ENCODE peak calls at places on chromosomes 7 and 10, in six cellular contexts. One of them, this sample, is unnamed.

GRCh38 chr7:75743455-75743859 is 4.7 kb upstream of the HIP1 start:
- DNase-seq in lung: no peak
- DNase-seq in transverse colon: peak; percentile 17
- DNase-seq in tibial artery: no peak
- DNase-seq in uterus: peak; percentile 21
- DNase-seq in OCI-LY7: no peak
- DNase-seq in this sample: no peak

GRCh38 chr10:82942572-82943091 is 1067.6 kb downstream of the NRG3 start:
- DNase-seq in lung: peak; percentile 46
- DNase-seq in OCI-LY7: no peak
- DNase-seq in transverse colon: no peak
- DNase-seq in uterus: no peak
- DNase-seq in tibial artery: peak; percentile 29
- DNase-seq in this sample: no peak

GRCh38 chr7:94656925-94657731 is 1.2 kb upstream of the SGCE start:
- DNase-seq in OCI-LY7: peak; percentile 72
- DNase-seq in lung: no peak
- DNase-seq in transverse colon: no peak
- DNase-seq in uterus: no peak
- DNase-seq in tibial artery: no peak
- DNase-seq in this sample: no peak

GRCh38 chr10:16297652-16298051 is 139.2 kb upstream of the PTER start:
- DNase-seq in uterus: no peak
- DNase-seq in OCI-LY7: no peak
- DNase-seq in tibial artery: no peak
- DNase-seq in lung: no peak
- DNase-seq in transverse colon: no peak
- DNase-seq in this sample: no peak

GRCh38 chr10:20709708-20710107 is 187.4 kb downstream of the NEBL start:
- DNase-seq in lung: no peak
- DNase-seq in uterus: no peak
- DNase-seq in tibial artery: no peak
- DNase-seq in transverse colon: no peak
- DNase-seq in OCI-LY7: no peak
- DNase-seq in this sample: no peak

GRCh38 chr7:70660154-70660818 is 471.7 kb upstream of the GALNT17 start:
- DNase-seq in lung: no peak
- DNase-seq in uterus: no peak
- DNase-seq in OCI-LY7: no peak
- DNase-seq in tibial artery: no peak
- DNase-seq in transverse colon: peak; percentile 29
- DNase-seq in this sample: no peak

GRCh38 chr10:92131271-92131820 is 159.5 kb downstream of the CPEB3 start:
- DNase-seq in uterus: no peak
- DNase-seq in lung: no peak
- DNase-seq in OCI-LY7: no peak
- DNase-seq in transverse colon: no peak
- DNase-seq in tibial artery: no peak
- DNase-seq in this sample: no peak

GRCh38 chr10:21705142-21705827 is 171.3 kb downstream of the MLLT10 start:
- DNase-seq in uterus: no peak
- DNase-seq in transverse colon: no peak
- DNase-seq in lung: no peak
- DNase-seq in tibial artery: no peak
- DNase-seq in OCI-LY7: no peak
- DNase-seq in this sample: no peak

GRCh38 chr10:57754803-57755202 is 512.9 kb downstream of the IPMK start:
- DNase-seq in transverse colon: no peak
- DNase-seq in tibial artery: no peak
- DNase-seq in OCI-LY7: no peak
- DNase-seq in lung: no peak
- DNase-seq in uterus: no peak
- DNase-seq in this sample: no peak

GRCh38 chr10:21172774-21173432 is 275.8 kb upstream of the NEBL start:
- DNase-seq in uterus: no peak
- DNase-seq in tibial artery: no peak
- DNase-seq in transverse colon: peak; percentile 17
- DNase-seq in OCI-LY7: no peak
- DNase-seq in lung: no peak
- DNase-seq in this sample: no peak

GRCh38 chr10:79318369-79318768 is 28.9 kb upstream of the PPIF start:
- DNase-seq in transverse colon: no peak
- DNase-seq in lung: no peak
- DNase-seq in tibial artery: no peak
- DNase-seq in uterus: no peak
- DNase-seq in OCI-LY7: no peak
- DNase-seq in this sample: no peak

GRCh38 chr10:71239131-71239915 is 27.0 kb downstream of the UNC5B start:
- DNase-seq in tibial artery: no peak
- DNase-seq in lung: no peak
- DNase-seq in uterus: no peak
- DNase-seq in OCI-LY7: no peak
- DNase-seq in transverse colon: no peak
- DNase-seq in this sample: no peak

GRCh38 chr7:101701153-101701794 is 72.2 kb upstream of the MYL10 start:
- DNase-seq in uterus: no peak
- DNase-seq in lung: no peak
- DNase-seq in OCI-LY7: no peak
- DNase-seq in tibial artery: no peak
- DNase-seq in transverse colon: peak; percentile 56
- DNase-seq in this sample: no peak

GRCh38 chr7:33155811-33156210 is 26.4 kb downstream of the BBS9 start:
- DNase-seq in OCI-LY7: no peak
- DNase-seq in transverse colon: no peak
- DNase-seq in uterus: no peak
- DNase-seq in lung: no peak
- DNase-seq in tibial artery: no peak
- DNase-seq in this sample: no peak

GRCh38 chr10:31171402-31172120 is 139.9 kb upstream of the ZNF438 start:
- DNase-seq in OCI-LY7: no peak
- DNase-seq in transverse colon: no peak
- DNase-seq in uterus: no peak
- DNase-seq in tibial artery: no peak
- DNase-seq in lung: no peak
- DNase-seq in this sample: no peak

GRCh38 chr7:100213672-100214071 is 6.1 kb upstream of the PVRIG start:
- DNase-seq in lung: no peak
- DNase-seq in tibial artery: no peak
- DNase-seq in transverse colon: no peak
- DNase-seq in uterus: no peak
- DNase-seq in OCI-LY7: no peak
- DNase-seq in this sample: no peak

DNA sequence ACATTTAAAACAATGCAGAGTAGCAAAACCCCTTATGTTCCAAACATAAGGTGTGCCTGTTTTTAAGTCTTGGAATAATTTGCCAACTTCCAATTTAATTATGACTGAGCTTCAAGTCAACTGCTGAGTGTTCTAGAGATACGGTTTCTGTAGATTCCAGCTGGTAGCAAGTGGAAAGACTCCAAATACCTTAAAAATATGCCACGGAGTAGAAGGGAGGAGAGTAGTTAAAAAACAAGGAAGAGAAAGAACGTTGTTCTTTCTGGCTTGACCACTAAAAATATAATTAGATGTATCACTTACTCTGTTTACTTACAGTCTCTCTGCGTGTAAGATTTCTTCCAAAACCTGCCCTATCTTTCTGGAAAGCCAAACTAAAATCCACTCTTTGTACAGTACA is 24.5 kb upstream of the ABLIM1 start:
- DNase-seq in OCI-LY7: no peak
- DNase-seq in transverse colon: no peak
- DNase-seq in lung: no peak
- DNase-seq in uterus: no peak
- DNase-seq in tibial artery: no peak
- DNase-seq in this sample: no peak
- H3K4me3 ChIP-seq in OCI-LY7: no peak overlapping the region
- H3K4me3 ChIP-seq in transverse colon: no peak overlapping the region
- H3K4me3 ChIP-seq in lung: no peak overlapping the region
- H3K4me3 ChIP-seq in uterus: no peak overlapping the region
- H3K4me3 ChIP-seq in tibial artery: peak overlapping the region; percentile 21
- H3K4me3 ChIP-seq in this sample: no peak overlapping the region

GRCh38 chr10:130074639-130075038 is 36.0 kb downstream of the C10orf143 start:
- DNase-seq in tibial artery: no peak
- DNase-seq in uterus: no peak
- DNase-seq in lung: no peak
- DNase-seq in OCI-LY7: no peak
- DNase-seq in transverse colon: no peak
- DNase-seq in this sample: no peak

GRCh38 chr10:130076681-130077080 is 33.9 kb downstream of the C10orf143 start:
- DNase-seq in lung: no peak
- DNase-seq in transverse colon: no peak
- DNase-seq in uterus: no peak
- DNase-seq in OCI-LY7: no peak
- DNase-seq in tibial artery: no peak
- DNase-seq in this sample: no peak

GRCh38 chr10:130079614-130080460 is 30.8 kb downstream of the C10orf143 start:
- DNase-seq in uterus: no peak
- DNase-seq in OCI-LY7: no peak
- DNase-seq in transverse colon: no peak
- DNase-seq in lung: no peak
- DNase-seq in tibial artery: no peak
- DNase-seq in this sample: no peak

GRCh38 chr10:130078120-130078519 is 32.5 kb downstream of the C10orf143 start:
- DNase-seq in lung: no peak
- DNase-seq in uterus: no peak
- DNase-seq in tibial artery: no peak
- DNase-seq in OCI-LY7: no peak
- DNase-seq in transverse colon: no peak
- DNase-seq in this sample: no peak

GRCh38 chr10:130080461-130080814 is 30.2 kb downstream of the C10orf143 start:
- DNase-seq in tibial artery: no peak
- DNase-seq in OCI-LY7: no peak
- DNase-seq in uterus: no peak
- DNase-seq in lung: no peak
- DNase-seq in transverse colon: no peak
- DNase-seq in this sample: no peak
- H3K4me3 ChIP-seq in tibial artery: no peak overlapping the region
- H3K4me3 ChIP-seq in OCI-LY7: no peak overlapping the region
- H3K4me3 ChIP-seq in uterus: no peak overlapping the region
- H3K4me3 ChIP-seq in lung: no peak overlapping the region
- H3K4me3 ChIP-seq in transverse colon: no peak overlapping the region
- H3K4me3 ChIP-seq in this sample: no peak overlapping the region

GRCh38 chr7:64877714-64878610 is 25.1 kb upstream of the ZNF273 start:
- DNase-seq in tibial artery: no peak
- DNase-seq in transverse colon: no peak
- DNase-seq in uterus: no peak
- DNase-seq in lung: peak; percentile 25
- DNase-seq in OCI-LY7: no peak
- DNase-seq in this sample: no peak

GRCh38 chr7:64878684-64879083 is 24.4 kb upstream of the ZNF273 start:
- DNase-seq in lung: peak; percentile 11
- DNase-seq in uterus: no peak
- DNase-seq in OCI-LY7: no peak
- DNase-seq in transverse colon: no peak
- DNase-seq in tibial artery: no peak
- DNase-seq in this sample: no peak

GRCh38 chr7:64875258-64875657 is 27.8 kb upstream of the ZNF273 start:
- DNase-seq in uterus: no peak
- DNase-seq in transverse colon: no peak
- DNase-seq in OCI-LY7: no peak
- DNase-seq in tibial artery: no peak
- DNase-seq in lung: peak; percentile 20
- DNase-seq in this sample: peak; percentile 6

GRCh38 chr7:64875658-64876406 is 27.2 kb upstream of the ZNF273 start:
- DNase-seq in OCI-LY7: no peak
- DNase-seq in tibial artery: no peak
- DNase-seq in lung: peak; percentile 17
- DNase-seq in transverse colon: no peak
- DNase-seq in uterus: no peak
- DNase-seq in this sample: no peak

DNA sequence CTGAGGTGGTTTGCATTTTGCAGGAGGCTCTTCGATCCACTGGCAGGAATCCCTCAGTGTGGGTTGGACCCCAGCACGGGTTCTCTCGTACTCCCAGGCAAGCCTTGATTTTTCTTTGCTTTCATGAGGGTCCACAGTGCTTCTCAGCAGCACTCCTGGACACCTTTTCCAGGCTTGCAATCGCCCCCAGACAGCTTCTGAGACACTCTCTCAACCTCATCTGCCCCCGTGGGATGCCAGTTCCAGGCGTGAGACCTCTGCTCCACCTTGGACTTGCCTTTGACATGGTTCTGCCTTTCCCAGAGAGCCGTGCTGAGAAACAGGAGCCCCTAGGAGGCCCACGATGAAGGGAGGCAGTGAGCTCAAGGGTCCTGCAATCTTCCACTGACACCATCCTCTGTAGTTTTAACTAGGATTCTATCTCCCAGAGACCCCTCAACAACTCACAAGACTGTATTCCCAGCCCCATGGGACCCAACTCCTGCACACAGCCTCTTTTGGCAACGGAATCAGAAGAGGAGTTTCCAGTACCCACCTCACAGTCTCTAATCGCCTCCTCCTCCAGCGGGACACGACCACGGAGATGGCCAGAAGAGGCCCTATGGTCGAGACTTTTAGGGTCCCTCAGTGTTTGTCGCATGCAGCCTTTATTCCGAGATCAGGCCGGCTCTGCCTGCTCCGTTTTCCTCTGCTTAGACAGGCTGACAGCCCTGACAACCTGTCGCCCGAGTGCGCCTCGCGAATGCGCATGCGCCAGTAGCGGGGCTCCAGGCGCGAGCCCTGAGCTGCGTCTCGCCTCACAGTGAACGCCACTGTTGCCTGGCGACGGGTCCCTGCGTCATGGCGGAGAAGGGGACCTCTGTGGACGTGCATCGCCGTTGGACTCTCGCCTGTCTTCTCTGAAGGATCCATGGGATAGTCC is 26.0 kb upstream of the ZNF273 start:
- DNase-seq in lung: peak; percentile 61
- DNase-seq in transverse colon: peak; percentile 44
- DNase-seq in OCI-LY7: no peak
- DNase-seq in tibial artery: no peak
- DNase-seq in uterus: no peak
- DNase-seq in this sample: peak; percentile 55
- H3K4me3 ChIP-seq in lung: no peak overlapping the region
- H3K4me3 ChIP-seq in transverse colon: peak overlapping the region; percentile 22
- H3K4me3 ChIP-seq in OCI-LY7: no peak overlapping the region
- H3K4me3 ChIP-seq in tibial artery: peak overlapping the region; percentile 40
- H3K4me3 ChIP-seq in uterus: no peak overlapping the region
- H3K4me3 ChIP-seq in this sample: peak overlapping the region; percentile 54

GRCh38 chr7:64498270-64498669 is 64.6 kb downstream of the ZNF680 start:
- DNase-seq in OCI-LY7: no peak
- DNase-seq in lung: no peak
- DNase-seq in transverse colon: no peak
- DNase-seq in tibial artery: no peak
- DNase-seq in uterus: no peak
- DNase-seq in this sample: no peak

DNA sequence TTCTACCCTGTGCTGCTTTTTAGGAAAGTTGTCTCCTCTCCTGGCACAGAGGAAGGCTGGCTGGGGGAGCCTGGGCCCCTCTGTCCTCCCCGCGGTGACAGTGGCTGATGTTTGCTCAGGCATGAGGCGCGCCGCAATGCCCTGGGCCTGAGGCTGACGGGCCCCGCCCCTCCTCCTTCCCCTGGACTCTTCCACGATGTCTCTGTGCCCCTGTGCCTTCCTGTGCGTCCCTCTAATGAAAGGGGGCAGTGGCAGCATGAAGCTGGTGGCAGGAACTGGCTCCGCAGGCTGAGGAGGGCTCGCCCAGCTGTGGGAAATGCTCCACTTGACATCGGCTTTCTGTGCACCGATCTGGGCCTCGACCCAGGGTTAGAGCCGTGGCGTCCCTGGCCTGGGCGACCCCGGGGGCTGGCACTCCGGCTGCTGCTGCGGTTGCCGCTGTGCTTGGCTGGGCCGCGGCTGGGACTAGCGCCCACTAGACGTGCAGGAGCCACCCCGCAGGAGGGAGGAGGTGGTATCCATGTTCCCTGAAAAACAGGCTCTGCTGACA is 67.9 kb downstream of the ZNF680 start:
- DNase-seq in tibial artery: no peak
- DNase-seq in uterus: no peak
- DNase-seq in transverse colon: no peak
- DNase-seq in lung: no peak
- DNase-seq in OCI-LY7: no peak
- DNase-seq in this sample: no peak
- H3K4me3 ChIP-seq in tibial artery: peak overlapping the region; percentile 46
- H3K4me3 ChIP-seq in uterus: peak overlapping the region; percentile 10
- H3K4me3 ChIP-seq in transverse colon: no peak overlapping the region
- H3K4me3 ChIP-seq in lung: no peak overlapping the region
- H3K4me3 ChIP-seq in OCI-LY7: no peak overlapping the region
- H3K4me3 ChIP-seq in this sample: no peak overlapping the region

This sample was measured in naive thymus-derived CD4-positive, alpha-beta T cell.